ENCODE peak calls at places on chromosome 11, in six cellular contexts. One of them, this sample, is unnamed.

GRCh38 chr11:131684111-131685060 is 314.0 kb downstream of the NTM start:
- DNase-seq in SK-N-SH: no peak
- DNase-seq in HCT116: no peak
- DNase-seq in MM.1S: no peak
- DNase-seq in PC-3: no peak
- DNase-seq in GM23248: no peak
- DNase-seq in this sample: no peak

GRCh38 chr11:47917643-47918369 is 62.6 kb upstream of the PTPRJ start:
- DNase-seq in SK-N-SH: peak
- DNase-seq in HCT116: peak
- DNase-seq in MM.1S: no peak
- DNase-seq in PC-3: peak
- DNase-seq in GM23248: peak
- DNase-seq in this sample: peak

GRCh38 chr11:6377902-6378694 is 12.2 kb upstream of the SMPD1 start:
- DNase-seq in SK-N-SH: no peak
- DNase-seq in HCT116: no peak
- DNase-seq in MM.1S: no peak
- DNase-seq in PC-3: no peak
- DNase-seq in GM23248: no peak
- DNase-seq in this sample: no peak

GRCh38 chr11:3232956-3233355 is 739 bp upstream of the MRGPRE start:
- DNase-seq in SK-N-SH: no peak
- DNase-seq in HCT116: no peak
- DNase-seq in MM.1S: no peak
- DNase-seq in PC-3: no peak
- DNase-seq in GM23248: no peak
- DNase-seq in this sample: no peak

GRCh38 chr11:47895035-47895434 is 46.9 kb upstream of the NUP160 start:
- DNase-seq in SK-N-SH: no peak
- DNase-seq in HCT116: no peak
- DNase-seq in MM.1S: no peak
- DNase-seq in PC-3: no peak
- DNase-seq in GM23248: no peak
- DNase-seq in this sample: no peak

GRCh38 chr11:34052608-34053160 is 1.2 kb downstream of the CAPRIN1 start:
- DNase-seq in SK-N-SH: peak
- DNase-seq in HCT116: no peak
- DNase-seq in MM.1S: peak
- DNase-seq in PC-3: no peak
- DNase-seq in GM23248: peak
- DNase-seq in this sample: peak

GRCh38 chr11:87917111-87917510 is 258.1 kb downstream of the RAB38 start:
- DNase-seq in SK-N-SH: no peak
- DNase-seq in HCT116: no peak
- DNase-seq in MM.1S: no peak
- DNase-seq in PC-3: peak
- DNase-seq in GM23248: no peak
- DNase-seq in this sample: no peak

GRCh38 chr11:110022548-110022947 is 70.6 kb upstream of the ZC3H12C start:
- DNase-seq in SK-N-SH: no peak
- DNase-seq in HCT116: no peak
- DNase-seq in MM.1S: no peak
- DNase-seq in PC-3: no peak
- DNase-seq in GM23248: no peak
- DNase-seq in this sample: no peak

GRCh38 chr11:27213232-27213660 is 149.8 kb downstream of the CCDC34 start:
- DNase-seq in SK-N-SH: no peak
- DNase-seq in HCT116: no peak
- DNase-seq in MM.1S: no peak
- DNase-seq in PC-3: peak
- DNase-seq in GM23248: peak
- DNase-seq in this sample: no peak

GRCh38 chr11:66238786-66239413 is 29.5 kb upstream of the RAB1B start:
- DNase-seq in SK-N-SH: no peak
- DNase-seq in HCT116: no peak
- DNase-seq in MM.1S: no peak
- DNase-seq in PC-3: no peak
- DNase-seq in GM23248: no peak
- DNase-seq in this sample: no peak

GRCh38 chr11:63880031-63880841 is 36.7 kb downstream of the RCOR2 start:
- DNase-seq in SK-N-SH: no peak
- DNase-seq in HCT116: no peak
- DNase-seq in MM.1S: no peak
- DNase-seq in PC-3: no peak
- DNase-seq in GM23248: peak
- DNase-seq in this sample: no peak

GRCh38 chr11:116787436-116787785 is 412 bp downstream of the ZPR1 start:
- DNase-seq in SK-N-SH: no peak
- DNase-seq in HCT116: no peak
- DNase-seq in MM.1S: no peak
- DNase-seq in PC-3: peak
- DNase-seq in GM23248: peak
- DNase-seq in this sample: peak

GRCh38 chr11:60498853-60499252 is 6.3 kb downstream of the MS4A12 start:
- DNase-seq in SK-N-SH: no peak
- DNase-seq in HCT116: no peak
- DNase-seq in MM.1S: peak
- DNase-seq in PC-3: no peak
- DNase-seq in GM23248: peak
- DNase-seq in this sample: no peak

GRCh38 chr11:47010192-47010591 is 73.6 kb downstream of the CSTPP1 start:
- DNase-seq in SK-N-SH: no peak
- DNase-seq in HCT116: no peak
- DNase-seq in MM.1S: no peak
- DNase-seq in PC-3: no peak
- DNase-seq in GM23248: peak
- DNase-seq in this sample: no peak

GRCh38 chr11:66639066-66639813 is 737 bp downstream of the RBM4 start:
- DNase-seq in SK-N-SH: no peak
- DNase-seq in HCT116: no peak
- DNase-seq in MM.1S: peak
- DNase-seq in PC-3: peak
- DNase-seq in GM23248: peak
- DNase-seq in this sample: peak

GRCh38 chr11:65132238-65132987 is 1.9 kb downstream of the SYVN1 start:
- DNase-seq in SK-N-SH: no peak
- DNase-seq in HCT116: no peak
- DNase-seq in MM.1S: peak
- DNase-seq in PC-3: no peak
- DNase-seq in GM23248: no peak
- DNase-seq in this sample: no peak

GRCh38 chr11:5992604-5993251 is 5.9 kb upstream of the OR52L1 start:
- DNase-seq in SK-N-SH: peak
- DNase-seq in HCT116: peak
- DNase-seq in MM.1S: peak
- DNase-seq in PC-3: peak
- DNase-seq in GM23248: peak
- DNase-seq in this sample: peak

GRCh38 chr11:47106839-47107520 is 69.7 kb downstream of the ARFGAP2 start:
- DNase-seq in SK-N-SH: no peak
- DNase-seq in HCT116: no peak
- DNase-seq in MM.1S: no peak
- DNase-seq in PC-3: no peak
- DNase-seq in GM23248: no peak
- DNase-seq in this sample: no peak

GRCh38 chr11:71580057-71581003 is 2.3 kb downstream of the KRTAP5-11 start:
- DNase-seq in SK-N-SH: peak
- DNase-seq in HCT116: peak
- DNase-seq in MM.1S: peak
- DNase-seq in PC-3: peak
- DNase-seq in GM23248: peak
- DNase-seq in this sample: peak

GRCh38 chr11:1906623-1907423 is 12.7 kb upstream of the TNNT3 start:
- DNase-seq in SK-N-SH: no peak
- DNase-seq in HCT116: no peak
- DNase-seq in MM.1S: no peak
- DNase-seq in PC-3: no peak
- DNase-seq in GM23248: no peak
- DNase-seq in this sample: peak

GRCh38 chr11:126024143-126024542 is 38.5 kb downstream of the CDON start:
- DNase-seq in SK-N-SH: no peak
- DNase-seq in HCT116: no peak
- DNase-seq in MM.1S: no peak
- DNase-seq in PC-3: no peak
- DNase-seq in GM23248: peak
- DNase-seq in this sample: no peak

GRCh38 chr11:125313271-125314222 is 149.0 kb downstream of the PKNOX2 start:
- DNase-seq in SK-N-SH: no peak
- DNase-seq in HCT116: no peak
- DNase-seq in MM.1S: no peak
- DNase-seq in PC-3: no peak
- DNase-seq in GM23248: peak
- DNase-seq in this sample: no peak

GRCh38 chr11:11895672-11896071 is 53.9 kb downstream of the USP47 start:
- DNase-seq in SK-N-SH: no peak
- DNase-seq in HCT116: no peak
- DNase-seq in MM.1S: no peak
- DNase-seq in PC-3: peak
- DNase-seq in GM23248: peak
- DNase-seq in this sample: no peak

GRCh38 chr11:12220305-12220704 is 109.9 kb downstream of the MICAL2 start:
- DNase-seq in SK-N-SH: no peak
- DNase-seq in HCT116: no peak
- DNase-seq in MM.1S: no peak
- DNase-seq in PC-3: no peak
- DNase-seq in GM23248: no peak
- DNase-seq in this sample: no peak

DNA sequence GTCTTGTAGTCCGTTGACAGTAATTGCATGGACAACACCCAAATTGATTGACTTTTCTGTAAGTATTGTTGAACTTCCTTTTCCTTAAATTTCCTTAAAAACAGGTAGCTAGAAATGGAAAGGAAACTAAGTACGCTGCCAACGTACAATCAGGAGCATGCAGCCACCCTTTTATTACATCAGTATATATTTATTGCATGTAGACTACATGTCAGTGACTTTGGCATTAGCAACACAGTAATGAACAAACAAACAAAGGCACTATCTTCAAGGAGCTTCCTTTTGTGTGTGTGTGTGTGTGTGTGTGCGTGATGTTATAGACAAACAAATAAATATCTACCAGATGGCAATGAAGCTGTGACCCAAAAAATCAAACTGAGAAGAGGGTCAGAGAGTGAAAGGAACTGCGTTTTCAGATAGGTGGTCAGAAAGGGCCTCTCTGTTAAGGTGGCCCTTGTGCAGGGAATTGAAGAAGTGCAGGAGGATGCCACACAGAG is at the start of gene OR9Q1:
- DNase-seq in SK-N-SH: no peak
- DNase-seq in HCT116: no peak
- DNase-seq in MM.1S: no peak
- DNase-seq in PC-3: no peak
- DNase-seq in GM23248: no peak
- DNase-seq in this sample: no peak
- H2AFZ ChIP-seq in SK-N-SH: peak
- H2AFZ ChIP-seq in HCT116: no peak
- H2AFZ ChIP-seq in MM.1S: no peak
- H2AFZ ChIP-seq in PC-3: no peak
- H2AFZ ChIP-seq in GM23248: peak
- H2AFZ ChIP-seq in this sample: peak

DNA sequence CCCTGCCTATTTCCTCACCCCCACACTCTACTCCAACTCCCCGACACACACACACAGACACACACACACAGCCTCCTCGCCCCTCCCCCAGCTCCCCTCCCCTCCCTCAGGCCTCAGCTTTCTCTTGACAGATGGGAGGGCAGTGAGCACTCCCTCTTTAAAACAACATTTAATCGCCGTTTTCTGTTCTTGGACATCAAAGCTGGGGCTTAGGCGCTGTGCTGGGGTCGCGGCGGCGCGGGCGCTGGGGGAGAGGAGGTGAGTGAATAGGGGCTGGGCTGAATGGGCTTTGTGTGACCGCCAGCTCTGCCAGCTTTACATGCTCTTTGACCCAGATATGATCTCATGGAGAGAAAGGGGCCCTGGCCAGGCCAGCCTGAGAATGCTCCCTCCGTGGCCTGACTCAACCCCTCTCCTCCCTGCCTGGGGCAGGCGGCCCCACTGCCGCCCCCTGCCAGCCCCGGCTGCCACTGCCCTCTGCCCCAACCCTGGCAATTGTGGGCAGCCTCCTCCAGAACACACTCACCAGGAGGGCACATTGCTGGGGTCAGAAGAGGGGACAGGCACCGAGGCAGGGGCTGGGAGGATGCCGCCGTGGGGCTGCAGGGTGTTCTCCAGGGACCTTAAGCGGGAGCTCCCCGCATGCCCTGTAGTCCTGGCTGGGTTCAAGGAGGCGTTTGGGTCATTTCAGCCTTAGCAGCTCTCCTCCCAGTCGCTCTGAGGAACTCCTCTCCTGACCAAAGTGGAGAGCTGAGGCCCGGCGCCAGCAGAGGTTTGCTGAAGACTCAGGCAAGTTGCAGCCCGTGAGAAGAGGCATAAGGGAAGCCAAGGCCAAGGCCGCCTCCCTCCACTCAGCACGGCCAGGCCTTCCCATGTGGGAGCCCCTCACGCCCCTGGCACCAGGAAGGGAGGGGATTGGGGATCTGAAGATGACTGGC is 38.3 kb upstream of the NNMT start:
- DNase-seq in SK-N-SH: peak
- DNase-seq in HCT116: no peak
- DNase-seq in MM.1S: no peak
- DNase-seq in PC-3: no peak
- DNase-seq in GM23248: peak
- DNase-seq in this sample: peak
- TF ChIP-seq EZH2phosphoT487 in SK-N-SH: no peak
- TF ChIP-seq EZH2phosphoT487 in HCT116: no peak
- TF ChIP-seq EZH2phosphoT487 in MM.1S: no peak
- TF ChIP-seq EZH2phosphoT487 in PC-3: no peak
- TF ChIP-seq EZH2phosphoT487 in GM23248: no peak
- TF ChIP-seq EZH2phosphoT487 in this sample: no peak

GRCh38 chr11:38990841-38991240 is 2392.8 kb upstream of the RAG2 start:
- DNase-seq in SK-N-SH: no peak
- DNase-seq in HCT116: no peak
- DNase-seq in MM.1S: no peak
- DNase-seq in PC-3: no peak
- DNase-seq in GM23248: no peak
- DNase-seq in this sample: no peak
- H2AFZ ChIP-seq in SK-N-SH: no peak
- H2AFZ ChIP-seq in HCT116: no peak
- H2AFZ ChIP-seq in MM.1S: no peak
- H2AFZ ChIP-seq in PC-3: no peak
- H2AFZ ChIP-seq in GM23248: no peak
- H2AFZ ChIP-seq in this sample: no peak

GRCh38 chr11:77102246-77103210 is at the start of gene OMP:
- DNase-seq in SK-N-SH: no peak
- DNase-seq in HCT116: no peak
- DNase-seq in MM.1S: no peak
- DNase-seq in PC-3: no peak
- DNase-seq in GM23248: no peak
- DNase-seq in this sample: no peak
- TF ChIP-seq EZH2phosphoT487 in SK-N-SH: no peak
- TF ChIP-seq EZH2phosphoT487 in HCT116: no peak
- TF ChIP-seq EZH2phosphoT487 in MM.1S: no peak
- TF ChIP-seq EZH2phosphoT487 in PC-3: no peak
- TF ChIP-seq EZH2phosphoT487 in GM23248: no peak
- TF ChIP-seq EZH2phosphoT487 in this sample: no peak

GRCh38 chr11:114308689-114309089 is 12.5 kb downstream of the NNMT start:
- DNase-seq in SK-N-SH: no peak
- DNase-seq in HCT116: no peak
- DNase-seq in MM.1S: no peak
- DNase-seq in PC-3: no peak
- DNase-seq in GM23248: peak
- DNase-seq in this sample: no peak
- H2AFZ ChIP-seq in SK-N-SH: no peak
- H2AFZ ChIP-seq in HCT116: no peak
- H2AFZ ChIP-seq in MM.1S: no peak
- H2AFZ ChIP-seq in PC-3: no peak
- H2AFZ ChIP-seq in GM23248: no peak
- H2AFZ ChIP-seq in this sample: peak